ENCODE peak calls at places on chromosomes 3 and 15, in six cellular contexts. One of them, this sample, is unnamed.
A peak's percentile ranks its signal among the peaks of the same experiment; 100 is the strongest.

GRCh38 chr3:12451481-12451880 is 32.8 kb upstream of the TSEN2 start:
- DNase-seq in DND-41: no peak
- DNase-seq in fibroblast of the conjunctiva: no peak
- DNase-seq in progenitor cell of endocrine pancreas: no peak
- DNase-seq in NCI-H774: no peak
- DNase-seq in left cardiac atrium: no peak
- DNase-seq in this sample: no peak

GRCh38 chr3:185335799-185336198 is 27.1 kb upstream of the MAP3K13 start:
- DNase-seq in NCI-H774: no peak
- DNase-seq in progenitor cell of endocrine pancreas: no peak
- DNase-seq in DND-41: no peak
- DNase-seq in left cardiac atrium: no peak
- DNase-seq in fibroblast of the conjunctiva: no peak
- DNase-seq in this sample: no peak

GRCh38 chr15:73965094-73965729 is 26.9 kb downstream of the STOML1 start:
- DNase-seq in DND-41: peak; percentile 45
- DNase-seq in fibroblast of the conjunctiva: no peak
- DNase-seq in left cardiac atrium: no peak
- DNase-seq in progenitor cell of endocrine pancreas: no peak
- DNase-seq in NCI-H774: no peak
- DNase-seq in this sample: no peak

GRCh38 chr3:196772102-196772501 is 32.4 kb downstream of the PAK2 start:
- DNase-seq in left cardiac atrium: no peak
- DNase-seq in fibroblast of the conjunctiva: no peak
- DNase-seq in NCI-H774: no peak
- DNase-seq in DND-41: no peak
- DNase-seq in progenitor cell of endocrine pancreas: no peak
- DNase-seq in this sample: no peak

GRCh38 chr3:177525987-177526712 is 328.9 kb upstream of the TBL1XR1 start:
- DNase-seq in progenitor cell of endocrine pancreas: no peak
- DNase-seq in fibroblast of the conjunctiva: no peak
- DNase-seq in DND-41: no peak
- DNase-seq in left cardiac atrium: no peak
- DNase-seq in NCI-H774: peak; percentile 18
- DNase-seq in this sample: no peak

GRCh38 chr3:173826416-173826815 is 428.9 kb downstream of the NLGN1 start:
- DNase-seq in fibroblast of the conjunctiva: no peak
- DNase-seq in NCI-H774: no peak
- DNase-seq in DND-41: no peak
- DNase-seq in progenitor cell of endocrine pancreas: no peak
- DNase-seq in left cardiac atrium: no peak
- DNase-seq in this sample: no peak

GRCh38 chr15:64447536-64448315 is 12.7 kb upstream of the ZNF609 start:
- DNase-seq in progenitor cell of endocrine pancreas: no peak
- DNase-seq in fibroblast of the conjunctiva: no peak
- DNase-seq in NCI-H774: no peak
- DNase-seq in DND-41: no peak
- DNase-seq in left cardiac atrium: no peak
- DNase-seq in this sample: no peak

GRCh38 chr3:146160233-146160963 is 586 bp downstream of the PLOD2 start:
- DNase-seq in progenitor cell of endocrine pancreas: peak; percentile 34
- DNase-seq in NCI-H774: peak; percentile 84
- DNase-seq in left cardiac atrium: peak; percentile 76
- DNase-seq in DND-41: no peak
- DNase-seq in fibroblast of the conjunctiva: peak; percentile 69
- DNase-seq in this sample: peak; percentile 46

GRCh38 chr3:18847583-18848197 is 300.6 kb upstream of the KCNH8 start:
- DNase-seq in left cardiac atrium: no peak
- DNase-seq in fibroblast of the conjunctiva: no peak
- DNase-seq in NCI-H774: no peak
- DNase-seq in DND-41: no peak
- DNase-seq in progenitor cell of endocrine pancreas: no peak
- DNase-seq in this sample: no peak

GRCh38 chr15:65824031-65824743 is 32.1 kb upstream of the DENND4A start:
- DNase-seq in NCI-H774: peak; percentile 37
- DNase-seq in DND-41: peak; percentile 14
- DNase-seq in left cardiac atrium: peak; percentile 56
- DNase-seq in fibroblast of the conjunctiva: peak; percentile 33
- DNase-seq in progenitor cell of endocrine pancreas: peak; percentile 29
- DNase-seq in this sample: no peak

GRCh38 chr3:31469385-31469784 is 63.3 kb upstream of the STT3B start:
- DNase-seq in DND-41: no peak
- DNase-seq in NCI-H774: no peak
- DNase-seq in left cardiac atrium: no peak
- DNase-seq in fibroblast of the conjunctiva: no peak
- DNase-seq in progenitor cell of endocrine pancreas: no peak
- DNase-seq in this sample: no peak

GRCh38 chr3:53843195-53844177 is 2.7 kb downstream of the CHDH start:
- DNase-seq in progenitor cell of endocrine pancreas: no peak
- DNase-seq in fibroblast of the conjunctiva: no peak
- DNase-seq in NCI-H774: no peak
- DNase-seq in left cardiac atrium: no peak
- DNase-seq in DND-41: no peak
- DNase-seq in this sample: no peak

GRCh38 chr3:153762411-153763235 is 358.6 kb upstream of the ARHGEF26 start:
- DNase-seq in NCI-H774: no peak
- DNase-seq in left cardiac atrium: no peak
- DNase-seq in DND-41: no peak
- DNase-seq in fibroblast of the conjunctiva: peak; percentile 16
- DNase-seq in progenitor cell of endocrine pancreas: no peak
- DNase-seq in this sample: no peak

GRCh38 chr15:49155834-49156627 is 632 bp upstream of the COPS2 start:
- DNase-seq in progenitor cell of endocrine pancreas: no peak
- DNase-seq in NCI-H774: no peak
- DNase-seq in DND-41: peak; percentile 12
- DNase-seq in fibroblast of the conjunctiva: no peak
- DNase-seq in left cardiac atrium: peak; percentile 39
- DNase-seq in this sample: no peak

GRCh38 chr3:59254433-59254832 is 204.6 kb upstream of the CFAP20DC start:
- DNase-seq in DND-41: no peak
- DNase-seq in fibroblast of the conjunctiva: no peak
- DNase-seq in progenitor cell of endocrine pancreas: no peak
- DNase-seq in left cardiac atrium: no peak
- DNase-seq in NCI-H774: no peak
- DNase-seq in this sample: peak; percentile 29

GRCh38 chr15:86433983-86434382 is 354.3 kb downstream of the AGBL1 start:
- DNase-seq in DND-41: no peak
- DNase-seq in fibroblast of the conjunctiva: no peak
- DNase-seq in progenitor cell of endocrine pancreas: no peak
- DNase-seq in NCI-H774: no peak
- DNase-seq in left cardiac atrium: no peak
- DNase-seq in this sample: no peak

GRCh38 chr3:194993896-194994295 is 277.1 kb downstream of the XXYLT1 start:
- DNase-seq in left cardiac atrium: no peak
- DNase-seq in DND-41: no peak
- DNase-seq in progenitor cell of endocrine pancreas: no peak
- DNase-seq in fibroblast of the conjunctiva: no peak
- DNase-seq in NCI-H774: no peak
- DNase-seq in this sample: no peak

GRCh38 chr3:13135811-13136321 is 62.6 kb upstream of the IQSEC1 start:
- DNase-seq in NCI-H774: no peak
- DNase-seq in DND-41: no peak
- DNase-seq in fibroblast of the conjunctiva: no peak
- DNase-seq in progenitor cell of endocrine pancreas: no peak
- DNase-seq in left cardiac atrium: no peak
- DNase-seq in this sample: no peak